ENCODE peak calls at places on chromosomes 3 and 15, in nine cellular contexts. P is EL; Z is midbrain; I is AG09319; L is activated T-cell treated with anti-CD3 and anti-CD28 coated beads, Interleukin-2, amount 50 U/mL, for 4 hours; D is NCI-H1694 treated with DMSO at 0.1 percent for 48 hours; C is activated CD8-positive, alpha-beta memory T cell treated with anti-CD3 and anti-CD28 coated beads, Interleukin-2, amount 10 ng/mL, durations not matched to agents 7 days and 5 days; Y is AG08396; T is M059J. J is an unnamed sample.

GRCh38 chr3:120021523-120021922 is 72.7 kb downstream of the GSK3B start:
- DNase-seq in Z (no peak), L (no peak), T (peak; percentile 12), Y (no peak), D (no peak), C (no peak), P (peak; percentile 8), I (no peak), J (no peak)

GRCh38 chr3:101156787-101157345 is 163.5 kb downstream of the IMPG2 start:
- DNase-seq in Z (no peak), L (no peak), D (no peak), P (no peak), I (no peak), T (no peak), Y (no peak), C (no peak), J (no peak)

GRCh38 chr3:66476852-66477381 is 23.9 kb downstream of the LRIG1 start:
- DNase-seq in I (no peak), Z (no peak), C (no peak), T (no peak), Y (no peak), P (no peak), D (no peak), L (no peak), J (no peak)

GRCh38 chr3:58725326-58725853 is 58.8 kb upstream of the FAM3D start:
- DNase-seq in L (no peak), I (no peak), D (no peak), P (no peak), T (no peak), C (no peak), Y (no peak), Z (no peak), J (no peak)

GRCh38 chr3:52310861-52311566 is 5.1 kb upstream of the DNAH1 start:
- DNase-seq in T (no peak), Y (no peak), Z (no peak), L (peak; percentile 20), I (no peak), D (no peak), P (no peak), C (peak; percentile 70), J (no peak)

GRCh38 chr3:65597225-65597951 is 441.3 kb downstream of the MAGI1 start:
- DNase-seq in C (no peak), Y (peak; percentile 55), D (no peak), T (peak; percentile 22), L (no peak), I (no peak), P (peak; percentile 39), Z (peak; percentile 82), J (peak; percentile 86)

GRCh38 chr15:65085207-65085753 is 8.7 kb downstream of the KBTBD13 start:
- DNase-seq in Z (no peak), D (no peak), P (no peak), L (no peak), Y (no peak), T (no peak), C (no peak), I (no peak), J (no peak)

GRCh38 chr3:42518800-42519567 is 16.5 kb downstream of the VIPR1 start:
- DNase-seq in L (no peak), Z (no peak), I (no peak), T (no peak), C (peak; percentile 62), Y (no peak), P (peak; percentile 18), D (no peak), J (no peak)

GRCh38 chr3:187107989-187108388 is 31.3 kb downstream of the RPL39L start:
- DNase-seq in Y (no peak), P (no peak), C (no peak), T (no peak), Z (no peak), L (no peak), D (no peak), I (no peak), J (no peak)

GRCh38 chr15:70356919-70357318 is 259.2 kb upstream of the TLE3 start:
- DNase-seq in Y (no peak), Z (no peak), D (no peak), C (no peak), L (no peak), T (peak; percentile 39), I (no peak), P (peak; percentile 33), J (no peak)

GRCh38 chr15:68298882-68299381 is 21.4 kb downstream of the FEM1B start:
- DNase-seq in C (peak; percentile 46), L (no peak), I (no peak), D (no peak), Z (peak; percentile 52), P (peak; percentile 44), Y (no peak), T (peak; percentile 36), J (peak; percentile 73)

GRCh38 chr15:22878103-22878502 is 39.6 kb downstream of the NIPA2 start:
- DNase-seq in D (no peak), Z (no peak), C (no peak), P (no peak), I (no peak), Y (no peak), T (no peak), L (no peak), J (no peak)

GRCh38 chr15:67341539-67341938 is 87.0 kb downstream of the IQCH start:
- DNase-seq in D (no peak), C (no peak), T (no peak), I (no peak), L (no peak), Z (no peak), Y (no peak), P (no peak), J (no peak)